ENCODE peak calls at places on chromosomes 11 and 22, in seven cellular contexts. S is vagina, Q is HFF-Myc, E is hepatocyte, J is cardiac fibroblast, O is cardiac muscle cell, P is NB4. H is an unnamed sample.

GRCh38 chr11:93396356-93396755 is 65.8 kb downstream of the DEUP1 start:
- DNase-seq in S (no peak), Q (no peak), E (no peak), J (no peak), O (no peak), P (no peak), H (no peak)

GRCh38 chr11:19946681-19947080 is 213.6 kb downstream of the DBX1 start:
- DNase-seq in S (no peak), Q (no peak), E (no peak), J (no peak), O (no peak), P (no peak), H (no peak)

GRCh38 chr11:12744831-12745502 is 70.7 kb downstream of the TEAD1 start:
- DNase-seq in S (no peak), Q (no peak), E (no peak), J (no peak), O (peak), P (no peak), H (no peak)

GRCh38 chr11:46639197-46639839 is 22.0 kb downstream of the ATG13 start:
- DNase-seq in S (no peak), Q (no peak), E (no peak), J (no peak), O (no peak), P (peak), H (no peak)

GRCh38 chr11:2383823-2384722 is 7.0 kb downstream of the CD81 start:
- DNase-seq in S (no peak), Q (no peak), E (no peak), J (no peak), O (no peak), P (no peak), H (no peak)

GRCh38 chr11:63240791-63241379 is 2.5 kb downstream of the SLC22A25 start:
- DNase-seq in S (no peak), Q (no peak), E (no peak), J (no peak), O (no peak), P (no peak), H (no peak)

GRCh38 chr11:119389611-119390254 is 8.2 kb upstream of the USP2 start:
- DNase-seq in S (no peak), Q (no peak), E (no peak), J (no peak), O (no peak), P (no peak), H (no peak)

GRCh38 chr11:119370486-119371046 is 10.9 kb downstream of the USP2 start:
- DNase-seq in S (no peak), Q (no peak), E (peak), J (no peak), O (peak), P (no peak), H (no peak)

GRCh38 chr22:29503811-29504372 is 23.9 kb downstream of the NEFH start:
- DNase-seq in S (no peak), Q (peak), E (peak), J (peak), O (peak), P (peak), H (no peak)

GRCh38 chr11:104668797-104669463 is 229.3 kb downstream of the CASP12 start:
- DNase-seq in S (no peak), Q (peak), E (peak), J (peak), O (no peak), P (peak), H (no peak)

GRCh38 chr11:48307760-48308386 is 1.9 kb downstream of the OR4S1 start:
- DNase-seq in S (no peak), Q (peak), E (peak), J (peak), O (peak), P (peak), H (no peak)

GRCh38 chr11:63132985-63133775 is 10.8 kb downstream of the SLC22A24 start:
- DNase-seq in S (no peak), Q (no peak), E (no peak), J (no peak), O (no peak), P (no peak), H (no peak)

GRCh38 chr11:4576880-4577279 is 4.7 kb upstream of the OR52I2 start:
- DNase-seq in S (no peak), Q (no peak), E (no peak), J (no peak), O (no peak), P (no peak), H (no peak)

DNA sequence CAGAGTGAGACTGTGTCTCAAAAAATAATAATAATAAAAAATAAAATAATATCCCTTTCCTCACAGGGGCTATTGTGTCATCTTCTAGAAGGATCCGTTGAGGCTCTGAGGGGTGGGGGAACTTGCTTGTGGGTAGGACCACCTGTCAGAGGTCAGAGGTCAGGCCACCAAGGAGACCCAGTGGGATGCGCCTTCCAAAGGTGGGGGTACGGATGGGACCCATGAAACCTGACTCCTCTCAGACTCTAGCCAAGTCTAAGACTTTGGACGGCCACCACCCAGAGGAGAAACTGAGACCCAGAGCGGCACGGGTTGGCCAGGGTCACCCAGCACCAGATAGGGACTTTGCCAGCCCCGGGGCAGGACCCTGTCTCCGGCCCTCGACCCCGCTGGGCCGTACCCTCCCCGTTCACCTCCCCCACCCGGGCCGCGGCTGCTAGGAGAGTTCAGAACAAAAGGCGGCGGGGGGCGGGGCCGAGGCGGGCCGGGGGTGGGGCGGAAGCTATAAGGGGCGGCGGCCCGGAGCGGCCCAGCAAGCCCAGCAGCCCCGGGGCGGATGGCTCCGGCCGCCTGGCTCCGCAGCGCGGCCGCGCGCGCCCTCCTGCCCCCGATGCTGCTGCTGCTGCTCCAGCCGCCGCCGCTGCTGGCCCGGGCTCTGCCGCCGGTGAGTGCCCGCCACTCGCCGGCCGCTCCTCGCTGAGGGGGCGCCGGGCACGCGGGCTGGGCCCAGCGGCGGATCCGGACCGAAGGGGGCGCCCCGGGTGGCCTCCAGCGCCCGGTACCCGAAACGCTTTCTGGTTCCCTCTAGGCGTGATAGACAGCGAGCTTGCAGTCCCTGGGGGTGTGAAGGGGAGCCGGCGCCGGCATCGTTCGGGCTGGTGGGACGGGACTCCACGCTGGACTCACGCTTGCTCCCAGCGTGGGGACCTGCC is at the start of gene MMP11:
- DNase-seq in S (no peak), Q (no peak), E (peak), J (peak), O (peak), P (peak), H (no peak)
- TF ChIP-seq CTCF in S (no peak), Q (no peak), E (no peak), J (no peak), O (no peak), P (no peak), H (no peak)

DNA sequence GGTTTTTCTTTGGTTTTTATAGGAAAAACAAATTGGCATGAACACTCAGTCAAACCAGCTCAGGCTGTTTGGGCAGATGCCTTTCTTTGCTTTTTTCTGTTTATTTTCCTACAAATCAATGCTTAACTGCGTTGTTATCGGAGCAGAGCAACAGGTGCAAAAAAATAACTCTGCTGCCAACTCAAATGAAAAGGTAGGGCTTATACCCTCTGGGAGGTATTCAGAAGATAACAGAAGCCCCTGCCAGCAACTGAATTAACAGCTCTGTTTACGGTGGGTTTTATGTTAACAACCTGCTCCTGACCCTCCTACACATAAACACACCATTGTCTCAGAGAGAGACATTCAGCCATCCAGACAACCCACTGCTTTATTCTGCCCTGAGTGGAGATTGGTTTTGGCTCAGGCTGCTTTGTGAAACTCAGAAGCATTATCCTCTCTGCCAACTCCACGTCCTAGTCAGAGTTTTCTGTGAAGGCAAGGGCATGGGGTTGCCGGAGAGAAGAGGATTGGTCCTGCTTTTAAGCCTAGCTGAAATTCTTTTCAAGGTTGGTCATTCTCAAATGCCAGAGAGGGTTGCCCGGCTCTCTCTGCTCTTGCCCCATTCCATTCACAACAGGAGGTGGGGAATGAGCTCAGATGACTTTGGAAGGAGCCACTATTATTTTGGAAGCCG is 11.3 kb downstream of the EHF start:
- DNase-seq in S (no peak), Q (no peak), E (peak), J (no peak), O (no peak), P (no peak), H (no peak)
- TF ChIP-seq CTCF in S (no peak), Q (no peak), E (no peak), J (no peak), O (no peak), P (no peak), H (no peak)

GRCh38 chr11:72754544-72755155 is 2.4 kb upstream of the ARAP1 start:
- DNase-seq in S (no peak), Q (no peak), E (no peak), J (no peak), O (no peak), P (no peak), H (no peak)

GRCh38 chr11:72752088-72752914 is at the start of gene ARAP1:
- DNase-seq in S (no peak), Q (no peak), E (peak), J (peak), O (peak), P (peak), H (no peak)

GRCh38 chr11:72754149-72754543 is 1.9 kb upstream of the ARAP1 start:
- DNase-seq in S (no peak), Q (no peak), E (no peak), J (no peak), O (no peak), P (no peak), H (no peak)

GRCh38 chr11:72751293-72752087 is 718 bp downstream of the ARAP1 start:
- DNase-seq in S (no peak), Q (no peak), E (no peak), J (no peak), O (no peak), P (no peak), H (no peak)

GRCh38 chr11:72753341-72754148 is 1.3 kb upstream of the ARAP1 start:
- DNase-seq in S (no peak), Q (no peak), E (no peak), J (no peak), O (no peak), P (no peak), H (no peak)
- TF ChIP-seq CTCF in S (no peak), Q (no peak), E (no peak), J (no peak), O (peak), P (peak), H (no peak)

DNA sequence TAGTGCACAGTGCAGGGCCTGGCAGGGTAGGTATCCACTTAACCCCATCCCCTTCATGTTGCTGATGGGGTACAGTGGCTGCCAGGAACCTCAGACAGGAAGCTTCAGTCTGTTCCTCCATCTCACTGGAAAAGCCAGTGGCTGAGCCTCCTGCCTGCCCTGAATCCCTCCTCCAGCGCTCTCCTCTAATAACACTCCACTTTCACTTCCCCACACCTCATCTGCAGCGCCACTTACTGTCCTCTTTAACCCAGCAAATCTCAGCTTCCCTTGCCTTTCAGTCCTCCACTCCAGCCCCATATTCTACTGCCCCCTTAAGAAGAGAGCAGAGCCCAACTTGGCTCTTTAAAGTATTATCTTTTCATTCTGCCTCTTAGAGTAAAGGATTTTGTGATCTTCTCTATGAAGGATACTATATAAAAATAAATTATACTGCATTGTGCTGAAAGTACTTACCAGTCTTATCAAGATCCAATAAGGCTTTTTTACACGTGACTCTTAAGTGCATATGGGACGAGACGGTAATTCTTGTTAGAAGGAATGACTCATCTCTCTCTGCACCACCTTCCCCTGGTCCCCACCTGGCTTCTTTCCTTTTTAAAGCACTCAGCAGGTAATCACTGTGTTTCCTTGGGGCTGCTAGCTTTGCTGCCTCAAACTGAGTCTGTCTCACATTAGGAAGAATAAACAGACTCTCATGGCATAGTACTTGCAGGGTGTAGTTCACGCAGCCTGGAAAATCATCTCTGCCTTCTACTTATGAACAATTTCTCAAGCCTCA is 238.0 kb upstream of the NARS2 start:
- DNase-seq in S (no peak), Q (no peak), E (peak), J (no peak), O (peak), P (no peak), H (no peak)
- TF ChIP-seq CTCF in S (no peak), Q (no peak), E (peak), J (no peak), O (no peak), P (no peak), H (no peak)

GRCh38 chr11:115693002-115693401 is 188.8 kb upstream of the CADM1 start:
- DNase-seq in S (no peak), Q (no peak), E (no peak), J (no peak), O (no peak), P (no peak), H (no peak)
- TF ChIP-seq CTCF in S (no peak), Q (no peak), E (no peak), J (no peak), O (no peak), P (no peak), H (no peak)

GRCh38 chr11:22302368-22302767 is 35.8 kb upstream of the SLC17A6 start:
- DNase-seq in S (no peak), Q (no peak), E (no peak), J (no peak), O (no peak), P (no peak), H (no peak)

GRCh38 chr11:22304337-22304961 is 33.7 kb upstream of the SLC17A6 start:
- DNase-seq in S (no peak), Q (peak), E (peak), J (peak), O (peak), P (peak), H (no peak)
- TF ChIP-seq CTCF in S (peak), Q (peak), E (peak), J (peak), O (peak), P (peak), H (peak)

GRCh38 chr11:86861810-86862209 is 61.5 kb downstream of the PRSS23 start:
- DNase-seq in S (no peak), Q (no peak), E (no peak), J (no peak), O (no peak), P (no peak), H (no peak)
- TF ChIP-seq CTCF in S (no peak), Q (no peak), E (no peak), J (peak), O (no peak), P (no peak), H (no peak)

DNA sequence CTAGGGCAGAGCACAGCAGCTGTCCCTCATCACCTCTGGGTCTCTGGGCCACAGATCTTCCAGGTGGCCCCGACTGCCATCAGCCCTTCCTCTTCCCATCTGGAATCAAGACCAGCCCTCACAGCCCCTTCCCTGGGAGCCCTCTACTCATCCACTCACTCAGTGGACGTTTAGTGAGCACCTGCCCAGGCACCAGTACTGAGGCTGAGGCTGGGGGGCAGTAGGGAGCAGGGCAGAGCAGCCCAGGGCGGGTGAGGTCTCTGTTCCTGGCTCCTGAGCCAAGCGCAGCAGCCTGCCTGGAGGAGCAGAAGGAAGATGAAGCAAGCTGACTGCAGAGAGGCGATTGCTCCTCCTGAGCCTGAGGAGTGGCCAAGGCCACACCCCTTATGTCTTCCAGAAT is 5.5 kb downstream of the MAPK8IP2 start:
- DNase-seq in S (no peak), Q (no peak), E (no peak), J (no peak), O (no peak), P (peak), H (no peak)
- TF ChIP-seq CTCF in S (no peak), Q (peak), E (no peak), J (no peak), O (peak), P (no peak), H (no peak)

GRCh38 chr11:105821781-105822180 is 200.3 kb downstream of the MSANTD4 start:
- DNase-seq in S (no peak), Q (no peak), E (no peak), J (no peak), O (no peak), P (no peak), H (no peak)
- TF ChIP-seq CTCF in S (no peak), Q (no peak), E (no peak), J (no peak), O (no peak), P (no peak), H (no peak)

H was measured in type B pancreatic cell.